ENCODE peak calls at places on chromosome 6, in five cellular contexts. One of them, this sample, is unnamed.

GRCh38 chr6:118934461-118935330 is at the start of gene MCM9:
- DNase-seq in nephron progenitor cell: peak
- DNase-seq in fibroblast of pulmonary artery: peak
- DNase-seq in bronchial epithelial cell: peak
- DNase-seq in ovary: peak
- DNase-seq in this sample: peak

GRCh38 chr6:3131695-3132094 is 13.2 kb downstream of the BPHL start:
- DNase-seq in nephron progenitor cell: no peak
- DNase-seq in fibroblast of pulmonary artery: no peak
- DNase-seq in bronchial epithelial cell: no peak
- DNase-seq in ovary: no peak
- DNase-seq in this sample: no peak

GRCh38 chr6:27188206-27188884 is 59.2 kb upstream of the PRSS16 start:
- DNase-seq in nephron progenitor cell: peak
- DNase-seq in fibroblast of pulmonary artery: peak
- DNase-seq in bronchial epithelial cell: peak
- DNase-seq in ovary: peak
- DNase-seq in this sample: peak

GRCh38 chr6:326896-327537 is 34.7 kb downstream of the DUSP22 start:
- DNase-seq in nephron progenitor cell: no peak
- DNase-seq in fibroblast of pulmonary artery: no peak
- DNase-seq in bronchial epithelial cell: no peak
- DNase-seq in ovary: no peak
- DNase-seq in this sample: no peak

GRCh38 chr6:32183483-32184083 is 470 bp downstream of the AGER start:
- DNase-seq in nephron progenitor cell: no peak
- DNase-seq in fibroblast of pulmonary artery: no peak
- DNase-seq in bronchial epithelial cell: no peak
- DNase-seq in ovary: no peak
- DNase-seq in this sample: no peak

GRCh38 chr6:156348376-156348775 is 428.8 kb upstream of the ARID1B start:
- DNase-seq in nephron progenitor cell: no peak
- DNase-seq in fibroblast of pulmonary artery: no peak
- DNase-seq in bronchial epithelial cell: no peak
- DNase-seq in ovary: no peak
- DNase-seq in this sample: no peak

GRCh38 chr6:132136976-132137375 is 185.8 kb upstream of the CCN2 start:
- DNase-seq in nephron progenitor cell: no peak
- DNase-seq in fibroblast of pulmonary artery: no peak
- DNase-seq in bronchial epithelial cell: no peak
- DNase-seq in ovary: no peak
- DNase-seq in this sample: no peak

GRCh38 chr6:166559211-166559610 is 27.3 kb downstream of the RAMACL start:
- DNase-seq in nephron progenitor cell: no peak
- DNase-seq in fibroblast of pulmonary artery: peak
- DNase-seq in bronchial epithelial cell: peak
- DNase-seq in ovary: no peak
- DNase-seq in this sample: no peak

GRCh38 chr6:71248306-71248705 is 40.3 kb upstream of the OGFRL1 start:
- DNase-seq in nephron progenitor cell: peak
- DNase-seq in fibroblast of pulmonary artery: peak
- DNase-seq in bronchial epithelial cell: peak
- DNase-seq in ovary: no peak
- DNase-seq in this sample: no peak

GRCh38 chr6:47321582-47321981 is 11.9 kb upstream of the TNFRSF21 start:
- DNase-seq in nephron progenitor cell: no peak
- DNase-seq in fibroblast of pulmonary artery: no peak
- DNase-seq in bronchial epithelial cell: no peak
- DNase-seq in ovary: no peak
- DNase-seq in this sample: no peak
- TF ChIP-seq CTCF in nephron progenitor cell: no peak
- TF ChIP-seq CTCF in fibroblast of pulmonary artery: no peak
- TF ChIP-seq CTCF in bronchial epithelial cell: no peak
- TF ChIP-seq CTCF in ovary: no peak
- TF ChIP-seq CTCF in this sample: no peak

GRCh38 chr6:113893866-113894265 is 36.7 kb downstream of the MARCKS start:
- DNase-seq in nephron progenitor cell: no peak
- DNase-seq in fibroblast of pulmonary artery: peak
- DNase-seq in bronchial epithelial cell: no peak
- DNase-seq in ovary: no peak
- DNase-seq in this sample: no peak

GRCh38 chr6:113888996-113889635 is 32.0 kb downstream of the MARCKS start:
- DNase-seq in nephron progenitor cell: no peak
- DNase-seq in fibroblast of pulmonary artery: no peak
- DNase-seq in bronchial epithelial cell: no peak
- DNase-seq in ovary: no peak
- DNase-seq in this sample: no peak

GRCh38 chr6:113894712-113895674 is 37.8 kb downstream of the MARCKS start:
- DNase-seq in nephron progenitor cell: no peak
- DNase-seq in fibroblast of pulmonary artery: peak
- DNase-seq in bronchial epithelial cell: no peak
- DNase-seq in ovary: no peak
- DNase-seq in this sample: no peak
- TF ChIP-seq CTCF in nephron progenitor cell: no peak
- TF ChIP-seq CTCF in fibroblast of pulmonary artery: no peak
- TF ChIP-seq CTCF in bronchial epithelial cell: no peak
- TF ChIP-seq CTCF in ovary: no peak
- TF ChIP-seq CTCF in this sample: no peak

DNA sequence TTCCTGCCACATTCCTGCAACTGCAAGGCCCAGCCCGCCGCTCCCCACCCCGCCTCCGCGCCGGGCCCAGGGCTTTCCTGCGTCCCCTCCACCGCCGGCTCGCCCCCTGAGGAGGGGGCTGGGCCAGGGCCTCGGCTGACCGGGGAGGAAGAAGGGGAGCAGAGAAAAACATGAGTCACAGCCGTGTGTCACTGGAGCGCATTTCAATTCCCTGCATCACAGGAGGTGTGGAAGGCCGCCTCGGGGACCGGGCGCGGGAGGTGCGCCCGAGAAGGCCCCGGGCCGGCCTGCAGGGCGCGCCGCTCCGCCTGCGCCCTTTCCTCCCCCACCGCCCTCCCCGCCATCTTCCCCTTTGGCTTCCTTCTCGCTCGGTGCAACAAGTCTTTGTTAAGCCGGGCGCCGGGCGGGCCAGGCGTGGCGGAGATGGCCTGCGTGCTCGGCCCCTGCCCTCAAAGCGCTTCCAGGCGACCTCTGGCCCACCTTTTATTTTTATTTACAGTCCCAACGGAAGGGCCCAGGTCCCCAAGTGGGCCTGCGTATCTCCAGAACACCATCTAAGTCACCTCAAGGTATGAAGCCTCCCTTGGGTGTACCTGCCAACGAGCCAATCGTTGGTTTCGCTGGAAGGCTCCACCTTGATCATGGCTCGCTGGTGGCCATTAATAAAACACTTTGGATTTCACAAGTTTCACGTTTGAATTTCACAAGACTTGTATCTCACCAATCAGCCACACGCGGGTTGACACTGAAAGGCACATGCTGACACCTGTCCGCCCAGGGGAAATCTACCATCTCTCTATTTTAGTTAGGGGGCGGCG is 859 bp upstream of the HMGA1 start:
- DNase-seq in nephron progenitor cell: peak
- DNase-seq in fibroblast of pulmonary artery: peak
- DNase-seq in bronchial epithelial cell: peak
- DNase-seq in ovary: peak
- DNase-seq in this sample: peak
- TF ChIP-seq CTCF in nephron progenitor cell: no peak
- TF ChIP-seq CTCF in fibroblast of pulmonary artery: no peak
- TF ChIP-seq CTCF in bronchial epithelial cell: peak
- TF ChIP-seq CTCF in ovary: no peak
- TF ChIP-seq CTCF in this sample: no peak

GRCh38 chr6:63764318-63764916 is 128.8 kb downstream of the PHF3 start:
- DNase-seq in nephron progenitor cell: peak
- DNase-seq in fibroblast of pulmonary artery: peak
- DNase-seq in bronchial epithelial cell: peak
- DNase-seq in ovary: no peak
- DNase-seq in this sample: no peak
- TF ChIP-seq CTCF in nephron progenitor cell: peak
- TF ChIP-seq CTCF in fibroblast of pulmonary artery: peak
- TF ChIP-seq CTCF in bronchial epithelial cell: peak
- TF ChIP-seq CTCF in ovary: no peak
- TF ChIP-seq CTCF in this sample: peak

GRCh38 chr6:12039540-12040459 is 27.7 kb downstream of the HIVEP1 start:
- DNase-seq in nephron progenitor cell: no peak
- DNase-seq in fibroblast of pulmonary artery: no peak
- DNase-seq in bronchial epithelial cell: no peak
- DNase-seq in ovary: no peak
- DNase-seq in this sample: no peak
- TF ChIP-seq CTCF in nephron progenitor cell: no peak
- TF ChIP-seq CTCF in fibroblast of pulmonary artery: no peak
- TF ChIP-seq CTCF in bronchial epithelial cell: no peak
- TF ChIP-seq CTCF in ovary: no peak
- TF ChIP-seq CTCF in this sample: no peak

GRCh38 chr6:33957391-33958207 is 153.8 kb upstream of the MLN start:
- DNase-seq in nephron progenitor cell: no peak
- DNase-seq in fibroblast of pulmonary artery: no peak
- DNase-seq in bronchial epithelial cell: no peak
- DNase-seq in ovary: no peak
- DNase-seq in this sample: no peak
- TF ChIP-seq CTCF in nephron progenitor cell: no peak
- TF ChIP-seq CTCF in fibroblast of pulmonary artery: no peak
- TF ChIP-seq CTCF in bronchial epithelial cell: no peak
- TF ChIP-seq CTCF in ovary: no peak
- TF ChIP-seq CTCF in this sample: no peak

GRCh38 chr6:95797054-95797453 is 218.7 kb upstream of the FUT9 start:
- DNase-seq in nephron progenitor cell: no peak
- DNase-seq in fibroblast of pulmonary artery: no peak
- DNase-seq in bronchial epithelial cell: no peak
- DNase-seq in ovary: no peak
- DNase-seq in this sample: no peak
- TF ChIP-seq CTCF in nephron progenitor cell: no peak
- TF ChIP-seq CTCF in fibroblast of pulmonary artery: no peak
- TF ChIP-seq CTCF in bronchial epithelial cell: no peak
- TF ChIP-seq CTCF in ovary: no peak
- TF ChIP-seq CTCF in this sample: no peak

DNA sequence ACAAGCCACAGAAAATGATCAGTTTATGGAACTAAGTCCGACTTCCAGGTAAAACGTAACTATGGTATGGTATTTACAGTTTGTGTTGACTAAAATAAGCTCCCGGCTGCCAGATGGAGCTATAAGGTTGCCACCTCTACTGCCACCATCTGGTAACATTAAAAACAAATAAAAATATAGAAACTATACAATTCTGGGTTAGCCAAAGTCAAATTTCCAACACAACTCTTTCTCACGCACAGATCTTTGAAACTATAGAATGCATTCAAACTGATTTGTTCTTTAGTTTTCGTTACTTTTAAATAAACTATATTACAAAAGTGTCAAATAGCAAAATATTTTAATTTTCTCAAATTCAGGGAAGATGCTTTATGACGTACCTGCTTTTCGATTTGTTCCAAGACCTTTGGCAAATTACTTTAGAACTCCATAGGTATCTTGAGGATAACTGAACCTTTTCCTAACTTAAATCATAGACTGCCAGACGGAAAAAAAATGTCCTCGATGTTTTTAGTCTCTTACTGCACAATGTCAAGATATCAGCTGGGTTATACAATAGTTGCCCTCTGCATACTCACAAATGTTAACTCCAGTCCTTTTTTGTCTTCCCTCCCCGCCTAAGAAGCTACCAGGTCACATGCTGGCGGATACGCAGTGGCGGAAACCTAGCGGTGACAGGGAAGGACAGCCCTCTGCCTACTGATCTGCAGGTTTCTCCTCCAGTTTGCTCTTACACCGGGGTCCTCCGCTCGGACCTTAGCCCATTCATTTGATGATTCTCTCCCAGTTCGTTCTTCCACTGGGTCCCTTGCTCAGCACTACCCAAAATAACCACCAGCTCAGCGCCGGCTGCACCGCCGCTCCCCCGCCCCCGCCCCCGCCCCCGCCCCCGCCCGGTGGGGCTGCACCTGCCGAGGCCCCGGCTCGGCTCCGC is 888 bp downstream of the SLC17A5 start:
- DNase-seq in nephron progenitor cell: peak
- DNase-seq in fibroblast of pulmonary artery: peak
- DNase-seq in bronchial epithelial cell: peak
- DNase-seq in ovary: peak
- DNase-seq in this sample: peak
- TF ChIP-seq CTCF in nephron progenitor cell: peak
- TF ChIP-seq CTCF in fibroblast of pulmonary artery: peak
- TF ChIP-seq CTCF in bronchial epithelial cell: peak
- TF ChIP-seq CTCF in ovary: no peak
- TF ChIP-seq CTCF in this sample: peak

GRCh38 chr6:157527471-157527907 is 146.5 kb downstream of the ZDHHC14 start:
- DNase-seq in nephron progenitor cell: no peak
- DNase-seq in fibroblast of pulmonary artery: peak
- DNase-seq in bronchial epithelial cell: no peak
- DNase-seq in ovary: no peak
- DNase-seq in this sample: peak
- TF ChIP-seq CTCF in nephron progenitor cell: no peak
- TF ChIP-seq CTCF in fibroblast of pulmonary artery: peak
- TF ChIP-seq CTCF in bronchial epithelial cell: no peak
- TF ChIP-seq CTCF in ovary: no peak
- TF ChIP-seq CTCF in this sample: no peak

DNA sequence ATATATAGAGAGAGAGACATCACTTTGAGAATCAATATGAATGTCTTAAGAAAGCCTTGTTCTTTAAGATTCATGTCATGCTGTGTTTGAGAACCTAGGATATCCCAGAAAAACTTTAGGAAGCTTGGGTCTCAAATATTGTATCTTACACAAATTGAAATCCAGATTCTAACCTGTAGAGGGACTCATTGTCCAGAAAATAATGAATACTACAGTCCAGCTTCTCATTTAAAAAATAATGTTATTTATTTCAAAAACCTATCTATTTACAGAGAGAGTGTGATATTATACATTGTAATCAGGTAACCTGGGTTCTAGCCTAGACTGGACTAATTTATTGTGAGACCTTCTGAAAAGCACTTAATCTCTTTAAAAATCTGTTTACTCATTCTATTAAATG is 4.2 kb downstream of the RFX6 start:
- DNase-seq in nephron progenitor cell: no peak
- DNase-seq in fibroblast of pulmonary artery: peak
- DNase-seq in bronchial epithelial cell: peak
- DNase-seq in ovary: no peak
- DNase-seq in this sample: no peak
- TF ChIP-seq CTCF in nephron progenitor cell: no peak
- TF ChIP-seq CTCF in fibroblast of pulmonary artery: peak
- TF ChIP-seq CTCF in bronchial epithelial cell: no peak
- TF ChIP-seq CTCF in ovary: no peak
- TF ChIP-seq CTCF in this sample: no peak

This sample was measured in activated CD8-positive, alpha-beta T cell treated with anti-CD3 and anti-CD28 coated beads for 36 hours.